ENCODE peak calls at places on chromosomes 6 and 20, in five cellular contexts. Q, G, X, F and T are unnamed samples.

GRCh38 chr6:137571854-137572253 is 77.7 kb upstream of the OLIG3 start:
- DNase-seq in Q (peak; percentile 59), G (peak; percentile 6), X (no peak), F (no peak), T (peak; percentile 47)

GRCh38 chr6:40555092-40555491 is 32.1 kb downstream of the LRFN2 start:
- DNase-seq in Q (no peak), G (no peak), X (no peak), F (no peak), T (no peak)

GRCh38 chr6:48111143-48111506 is at the start of gene PTCHD4:
- DNase-seq in Q (no peak), G (peak; percentile 33), X (no peak), F (peak; percentile 6), T (no peak)

GRCh38 chr6:155528335-155528734 is 72.7 kb upstream of the NOX3 start:
- DNase-seq in Q (no peak), G (no peak), X (no peak), F (no peak), T (no peak)

GRCh38 chr20:32574296-32575226 is 10.6 kb downstream of the NOL4L start:
- DNase-seq in Q (no peak), G (peak; percentile 71), X (peak; percentile 42), F (peak; percentile 47), T (peak; percentile 92)

GRCh38 chr6:144737998-144738397 is 452.9 kb downstream of the UTRN start:
- DNase-seq in Q (no peak), G (no peak), X (no peak), F (no peak), T (no peak)

GRCh38 chr6:2765896-2766766 is 938 bp downstream of the WRNIP1 start:
- DNase-seq in Q (no peak), G (peak; percentile 42), X (peak; percentile 70), F (no peak), T (peak; percentile 67)

GRCh38 chr6:14711056-14711703 is 534.7 kb upstream of the JARID2 start:
- DNase-seq in Q (no peak), G (peak; percentile 67), X (no peak), F (peak; percentile 75), T (peak; percentile 96)

GRCh38 chr6:138087549-138087948 is 19.7 kb downstream of the PERP start:
- DNase-seq in Q (no peak), G (no peak), X (no peak), F (no peak), T (no peak)

GRCh38 chr6:1624071-1624847 is 14.5 kb downstream of the FOXC1 start:
- DNase-seq in Q (no peak), G (no peak), X (no peak), F (no peak), T (no peak)

GRCh38 chr20:59806578-59806975 is 126.9 kb downstream of the SYCP2 start:
- DNase-seq in Q (no peak), G (no peak), X (no peak), F (no peak), T (no peak)

DNA sequence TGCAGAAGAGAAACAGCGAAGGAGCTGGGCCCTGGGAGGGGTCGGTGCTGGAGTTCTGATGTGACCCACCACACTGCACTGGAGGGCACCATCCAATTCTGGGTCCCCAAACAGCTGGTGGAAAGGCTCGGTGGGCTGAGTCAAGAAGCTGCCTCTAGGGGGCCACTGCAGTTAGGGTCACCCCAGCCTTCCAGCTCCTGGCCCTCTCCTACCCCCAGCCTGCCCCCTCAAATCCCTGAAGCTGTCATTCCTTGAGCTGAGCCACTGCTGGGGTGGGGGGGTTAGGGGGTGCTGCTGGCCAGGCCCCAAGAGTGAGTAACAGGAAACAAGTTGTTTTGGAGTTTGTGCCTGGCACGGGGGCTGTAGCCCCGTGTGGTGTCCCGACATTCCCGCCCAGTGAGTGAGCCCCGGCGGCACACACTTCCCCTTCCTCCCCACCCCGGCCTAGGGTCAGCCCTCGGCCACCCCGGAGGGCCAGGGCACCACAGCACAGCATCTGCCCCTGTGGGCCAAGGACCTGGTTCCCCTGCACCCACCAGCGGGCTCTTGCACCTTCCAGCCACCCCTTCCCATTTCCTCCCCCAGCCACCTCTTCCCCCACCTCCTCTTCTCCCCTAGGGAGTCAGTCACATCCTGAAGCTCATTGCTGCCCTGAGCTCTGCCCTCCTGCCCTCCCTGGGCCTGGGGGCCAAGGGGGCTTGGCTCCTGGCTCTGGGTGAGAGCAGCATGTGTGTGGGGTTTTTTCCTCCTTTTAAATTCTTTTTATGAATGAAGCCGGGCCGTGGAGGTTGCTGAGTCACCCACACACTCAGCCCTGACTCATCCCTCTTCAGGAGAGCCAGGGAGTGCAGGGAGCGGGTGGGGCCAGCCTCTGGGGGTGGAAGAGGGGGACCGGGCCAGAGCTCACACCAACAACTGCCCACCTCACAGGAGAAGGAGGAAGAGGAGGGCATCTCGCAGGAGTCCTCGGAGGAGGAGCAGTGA is 4.6 kb downstream of the SMIM29 start:
- DNase-seq in Q (no peak), G (peak; percentile 85), X (peak; percentile 71), F (peak; percentile 72), T (peak; percentile 94)
- TF ChIP-seq CTCF in Q (no peak), G (peak; percentile 54), X (no peak), F (peak; percentile 54), T (peak; percentile 38)

GRCh38 chr20:21526776-21527175 is 12.9 kb upstream of the NKX2-2 start:
- DNase-seq in Q (no peak), G (no peak), X (no peak), F (no peak), T (no peak)

GRCh38 chr20:21534453-21534852 is 20.6 kb upstream of the NKX2-2 start:
- DNase-seq in Q (no peak), G (no peak), X (no peak), F (no peak), T (no peak)

GRCh38 chr20:21527908-21528307 is 14.0 kb upstream of the NKX2-2 start:
- DNase-seq in Q (no peak), G (no peak), X (no peak), F (no peak), T (no peak)

GRCh38 chr20:21528870-21529269 is 15.0 kb upstream of the NKX2-2 start:
- DNase-seq in Q (no peak), G (no peak), X (no peak), F (no peak), T (no peak)

GRCh38 chr20:21529863-21530262 is 16.0 kb upstream of the NKX2-2 start:
- DNase-seq in Q (no peak), G (no peak), X (no peak), F (no peak), T (no peak)
- TF ChIP-seq CTCF in Q (peak; percentile 73), G (peak; percentile 31), X (no peak), F (no peak), T (peak; percentile 44)

GRCh38 chr6:43170452-43171283 is at the start of gene SRF:
- DNase-seq in Q (peak; percentile 99), G (peak; percentile 99), X (peak; percentile 99), F (peak; percentile 99), T (peak; percentile 100)
- TF ChIP-seq CTCF in Q (peak; percentile 24), G (peak; percentile 31), X (no peak), F (no peak), T (no peak)

GRCh38 chr6:84687487-84687886 is 76.9 kb downstream of the TBX18 start:
- DNase-seq in Q (no peak), G (peak; percentile 67), X (no peak), F (no peak), T (no peak)

GRCh38 chr6:84688187-84688878 is 76.1 kb downstream of the TBX18 start:
- DNase-seq in Q (no peak), G (peak; percentile 78), X (no peak), F (no peak), T (no peak)

GRCh38 chr6:84681693-84682326 is 82.6 kb downstream of the TBX18 start:
- DNase-seq in Q (no peak), G (no peak), X (no peak), F (no peak), T (no peak)

GRCh38 chr6:84685983-84686584 is 78.3 kb downstream of the TBX18 start:
- DNase-seq in Q (no peak), G (no peak), X (no peak), F (no peak), T (peak; percentile 54)
- TF ChIP-seq CTCF in Q (no peak), G (peak; percentile 44), X (no peak), F (peak; percentile 58), T (peak; percentile 72)

GRCh38 chr6:63598001-63598250 is 25.6 kb downstream of the LOC128125822 start:
- DNase-seq in Q (no peak), G (no peak), X (no peak), F (no peak), T (peak; percentile 9)
- TF ChIP-seq CTCF in Q (no peak), G (no peak), X (no peak), F (no peak), T (no peak)

DNA sequence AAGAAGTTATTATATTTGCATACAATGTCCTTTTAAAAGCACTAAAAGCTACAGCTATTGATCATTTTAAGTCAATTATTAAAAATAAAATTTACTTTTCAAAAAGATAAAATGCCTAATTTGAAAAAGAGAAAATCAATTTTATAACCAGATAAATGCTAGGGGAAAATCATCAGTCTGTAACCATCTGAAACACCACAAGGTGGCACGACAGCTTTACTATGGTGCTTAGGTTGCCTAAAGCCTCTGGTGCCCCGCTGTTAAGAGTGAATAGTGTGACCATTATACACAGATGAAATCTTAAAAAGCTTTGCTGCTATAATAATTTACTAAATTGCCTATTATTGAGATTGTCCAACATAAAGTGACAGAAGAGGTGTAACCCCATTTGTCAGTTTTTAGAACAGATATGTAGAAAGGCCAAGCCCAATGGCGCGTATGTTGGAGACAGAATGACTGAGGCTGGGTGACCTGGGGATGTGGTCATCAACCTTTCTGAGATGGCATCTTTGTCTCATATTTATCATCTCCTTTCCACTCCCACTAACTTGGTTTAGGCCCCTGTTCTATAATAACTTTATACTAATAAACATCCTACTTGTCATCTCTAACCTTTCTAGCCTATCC is 100.8 kb downstream of the MOXD1 start:
- DNase-seq in Q (no peak), G (peak; percentile 68), X (no peak), F (peak; percentile 41), T (peak; percentile 43)
- TF ChIP-seq CTCF in Q (no peak), G (peak; percentile 86), X (no peak), F (peak; percentile 71), T (peak; percentile 33)